ENCODE peak calls at places on chromosomes 7 and 10, in seven cellular contexts. G is effector memory CD4-positive, alpha-beta T cell; J is fibroblast of lung; X is tibial nerve; Y is endothelial cell of umbilical vein; B is GM23248; C is neuronal stem cell. U is an unnamed sample. For H3K36me3, the result is how much of the 10 kb centered on the place peaks cover.

GRCh38 chr7:137940656-137941518 is 61.0 kb downstream of the CREB3L2 start:
- DNase-seq in J (peak), G (no peak), X (no peak), Y (no peak), B (no peak), C (no peak), U (no peak)

GRCh38 chr10:61068471-61068870 is 124.5 kb upstream of the RHOBTB1 start:
- DNase-seq in X (no peak), G (no peak), C (no peak), B (no peak), Y (no peak), J (no peak), U (no peak)

GRCh38 chr7:130084037-130084875 is 13.9 kb downstream of the KLHDC10 start:
- DNase-seq in Y (peak), J (no peak), C (no peak), X (no peak), G (no peak), B (no peak), U (no peak)

GRCh38 chr7:144670251-144670650 is 165.6 kb downstream of the TPK1 start:
- DNase-seq in J (peak), C (no peak), B (peak), X (no peak), G (no peak), Y (peak), U (no peak)

GRCh38 chr7:18177815-18178660 is 150.4 kb upstream of the PRPS1L1 start:
- DNase-seq in C (no peak), X (no peak), G (no peak), Y (no peak), J (peak), B (no peak), U (no peak)

GRCh38 chr7:4742852-4743251 is 32.6 kb upstream of the AP5Z1 start:
- DNase-seq in J (no peak), C (no peak), B (peak), Y (no peak), X (no peak), G (no peak), U (no peak)

GRCh38 chr10:58643029-58643428 is 130.4 kb downstream of the BICC1 start:
- DNase-seq in J (no peak), Y (no peak), G (no peak), B (peak), C (no peak), X (no peak), U (peak)

GRCh38 chr10:91642831-91643692 is 10.2 kb upstream of the PPP1R3C start:
- DNase-seq in J (peak), B (peak), Y (no peak), C (no peak), G (no peak), X (no peak), U (no peak)

GRCh38 chr10:120172371-120172770 is 279.8 kb downstream of the SEC23IP start:
- DNase-seq in G (no peak), C (no peak), B (peak), J (no peak), Y (no peak), X (no peak), U (no peak)

GRCh38 chr7:137852108-137852507 is 5.3 kb upstream of the DGKI start:
- DNase-seq in J (no peak), B (no peak), C (no peak), Y (no peak), G (no peak), X (no peak), U (no peak)

GRCh38 chr7:106620681-106621080 is 40.3 kb downstream of the CCDC71L start:
- DNase-seq in C (no peak), B (peak), G (no peak), Y (no peak), X (no peak), J (peak), U (no peak)
- H3K4me3 ChIP-seq in C (no peak), B (no peak), G (no peak), Y (no peak), X (no peak), J (no peak), U (no peak)

DNA sequence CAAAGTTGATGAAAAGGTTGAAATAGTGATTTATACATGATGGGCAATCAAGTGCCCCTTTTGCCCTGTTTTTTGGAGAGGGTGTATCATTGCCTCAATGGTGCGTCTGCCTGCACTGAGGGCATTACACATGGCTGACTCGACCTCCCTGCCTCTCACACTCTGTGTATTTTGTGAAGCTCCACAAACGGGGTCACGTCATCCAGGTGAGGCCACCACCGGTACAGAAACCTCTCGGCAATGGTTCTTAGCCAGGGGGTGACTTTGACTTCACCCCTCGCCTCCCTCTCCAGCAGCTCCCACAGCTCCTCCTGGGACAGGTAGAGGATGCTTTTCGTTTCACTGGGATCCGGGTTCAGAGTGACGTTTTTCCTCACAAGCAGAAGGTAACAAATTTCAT is 6.3 kb downstream of the IDI2 start:
- DNase-seq in B (no peak), J (no peak), C (no peak), Y (no peak), X (no peak), G (no peak), U (no peak)
- H3K36me3 ChIP-seq in B (under half), J (under half), C (under half), Y (under half), X (under half), G (under half), U (under half)

GRCh38 chr10:10902951-10903350 is 114.7 kb upstream of the CELF2 start:
- DNase-seq in X (no peak), J (no peak), C (no peak), Y (no peak), G (no peak), B (peak), U (no peak)
- H3K27ac ChIP-seq in X (no peak), J (no peak), C (no peak), Y (no peak), G (no peak), B (no peak), U (no peak)

DNA sequence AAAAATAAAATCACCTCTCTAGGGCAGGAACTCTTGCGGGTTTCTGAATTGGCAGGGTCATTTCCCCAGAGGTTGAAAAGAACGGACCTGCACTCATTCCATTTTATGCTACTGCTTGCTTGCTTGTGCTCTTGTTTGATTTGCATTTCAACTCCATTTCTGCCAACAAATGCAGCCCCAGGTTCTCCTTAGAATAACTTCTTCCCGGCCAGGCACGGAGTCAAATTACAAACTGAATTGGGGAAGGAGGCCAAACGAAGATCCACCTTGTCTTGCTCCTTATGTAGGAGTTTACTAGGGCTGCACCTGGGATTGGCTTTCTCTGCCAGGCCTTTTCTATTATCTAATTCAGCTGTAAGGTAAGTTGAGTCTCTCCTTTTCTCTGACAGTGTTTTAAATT is 79.6 kb downstream of the HGF start:
- DNase-seq in C (no peak), Y (no peak), B (no peak), J (no peak), G (no peak), X (no peak), U (no peak)
- H3K4me3 ChIP-seq in C (no peak), Y (no peak), B (no peak), J (no peak), G (no peak), X (no peak), U (no peak)

DNA sequence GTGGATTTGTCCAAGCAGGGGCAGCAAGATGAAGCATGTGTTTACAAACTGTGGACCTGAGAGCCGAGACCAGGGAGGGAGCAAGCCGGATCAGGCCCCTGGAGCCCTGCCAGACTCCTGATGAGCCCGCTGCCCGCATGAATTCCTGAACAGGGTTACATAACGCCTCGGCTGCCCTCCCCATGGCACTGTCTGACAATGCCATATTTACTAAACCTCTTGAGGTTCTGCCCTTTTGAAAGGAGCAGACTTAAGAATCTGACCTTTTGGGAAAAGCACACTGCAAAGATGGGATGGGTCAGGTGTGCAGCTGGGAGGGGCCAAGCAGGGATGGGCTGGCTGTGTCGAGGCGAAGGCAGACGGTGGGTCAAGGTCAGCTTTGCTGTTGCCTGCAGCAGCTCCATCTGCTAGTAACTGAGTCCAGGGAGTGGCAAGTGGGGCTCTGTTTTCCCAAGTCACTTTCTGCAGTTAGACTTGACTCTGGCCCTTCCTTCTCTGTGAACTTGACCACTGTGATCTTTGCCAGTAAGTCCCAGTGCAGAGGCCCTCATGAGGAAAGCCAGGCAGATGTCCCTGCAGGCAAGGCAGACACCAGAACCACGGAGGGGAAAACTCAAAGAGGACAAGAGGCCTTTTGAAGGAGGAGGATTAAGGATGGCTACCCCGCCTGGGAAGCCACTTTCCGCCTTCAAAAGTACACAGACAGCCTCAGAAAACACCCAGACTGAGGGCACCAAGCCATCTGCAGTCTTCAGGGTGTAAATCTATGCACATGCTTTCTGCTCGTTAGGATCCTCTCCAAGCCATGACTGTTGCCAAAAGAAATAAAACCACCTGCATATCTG is 175.8 kb downstream of the TNS3 start:
- DNase-seq in Y (peak), G (no peak), B (peak), C (no peak), J (peak), X (peak), U (no peak)
- H3K36me3 ChIP-seq in Y (under half), G (under half), B (under half), C (under half), J (under half), X (under half), U (under half)

GRCh38 chr7:73842248-73842895 is at the start of gene METTL27:
- DNase-seq in Y (peak), B (peak), J (peak), C (peak), G (peak), X (peak), U (peak)
- H3K27ac ChIP-seq in Y (peak), B (peak), J (peak), C (peak), G (no peak), X (peak), U (peak)

GRCh38 chr10:86968994-86969355 is 693 bp downstream of the ADIRF start:
- DNase-seq in X (no peak), Y (no peak), G (no peak), C (no peak), J (no peak), B (no peak), U (no peak)

GRCh38 chr10:86971146-86971991 is 3.1 kb downstream of the ADIRF start:
- DNase-seq in X (peak), C (no peak), J (peak), B (peak), G (peak), Y (peak), U (no peak)

GRCh38 chr10:86970152-86970886 is 2.0 kb downstream of the ADIRF start:
- DNase-seq in C (no peak), X (peak), G (no peak), Y (no peak), B (peak), J (peak), U (no peak)

GRCh38 chr10:86969421-86970041 is 1.2 kb downstream of the ADIRF start:
- DNase-seq in C (no peak), Y (peak), J (peak), G (no peak), X (no peak), B (peak), U (no peak)

GRCh38 chr10:86970887-86971145 is 2.5 kb downstream of the ADIRF start:
- DNase-seq in Y (no peak), G (no peak), J (no peak), X (no peak), B (no peak), C (no peak), U (no peak)
- H3K4me3 ChIP-seq in Y (peak), G (peak), J (peak), X (peak), B (peak), C (peak), U (no peak)